ENCODE peak calls at places on chromosomes 6 and 20, in six cellular contexts. One of them, this sample, is unnamed.
A peak's percentile ranks its signal among the peaks of the same experiment; 100 is the strongest.

GRCh38 chr6:110769923-110770322 is 45.3 kb downstream of the CDK19 start:
- DNase-seq in hippocampal formation: no peak
- DNase-seq in PC-3: no peak
- DNase-seq in stimulated activated CD8-positive, alpha-beta memory T cell treated with anti-CD3 and anti-CD28 coated beads, Interleukin-4, amount 100 ng/mL, for 24 hours: no peak
- DNase-seq in NCI-H345: no peak
- DNase-seq in Karpas-422: peak; percentile 42
- DNase-seq in this sample: no peak

GRCh38 chr20:51365670-51366069 is 176.8 kb downstream of the NFATC2 start:
- DNase-seq in hippocampal formation: no peak
- DNase-seq in PC-3: peak; percentile 84
- DNase-seq in stimulated activated CD8-positive, alpha-beta memory T cell treated with anti-CD3 and anti-CD28 coated beads, Interleukin-4, amount 100 ng/mL, for 24 hours: no peak
- DNase-seq in NCI-H345: no peak
- DNase-seq in Karpas-422: no peak
- DNase-seq in this sample: no peak

GRCh38 chr6:27205375-27206278 is 41.9 kb upstream of the PRSS16 start:
- DNase-seq in hippocampal formation: no peak
- DNase-seq in PC-3: no peak
- DNase-seq in stimulated activated CD8-positive, alpha-beta memory T cell treated with anti-CD3 and anti-CD28 coated beads, Interleukin-4, amount 100 ng/mL, for 24 hours: peak; percentile 42
- DNase-seq in NCI-H345: no peak
- DNase-seq in Karpas-422: no peak
- DNase-seq in this sample: no peak

GRCh38 chr6:127300411-127300810 is 33.7 kb downstream of the RNF146 start:
- DNase-seq in hippocampal formation: no peak
- DNase-seq in PC-3: peak; percentile 23
- DNase-seq in stimulated activated CD8-positive, alpha-beta memory T cell treated with anti-CD3 and anti-CD28 coated beads, Interleukin-4, amount 100 ng/mL, for 24 hours: no peak
- DNase-seq in NCI-H345: no peak
- DNase-seq in Karpas-422: no peak
- DNase-seq in this sample: no peak

GRCh38 chr6:71489736-71490135 is 201.1 kb downstream of the OGFRL1 start:
- DNase-seq in hippocampal formation: no peak
- DNase-seq in PC-3: peak; percentile 73
- DNase-seq in stimulated activated CD8-positive, alpha-beta memory T cell treated with anti-CD3 and anti-CD28 coated beads, Interleukin-4, amount 100 ng/mL, for 24 hours: no peak
- DNase-seq in NCI-H345: no peak
- DNase-seq in Karpas-422: no peak
- DNase-seq in this sample: no peak

GRCh38 chr6:106907754-106908153 is 66.8 kb downstream of the CD24 start:
- DNase-seq in hippocampal formation: no peak
- DNase-seq in PC-3: no peak
- DNase-seq in stimulated activated CD8-positive, alpha-beta memory T cell treated with anti-CD3 and anti-CD28 coated beads, Interleukin-4, amount 100 ng/mL, for 24 hours: no peak
- DNase-seq in NCI-H345: no peak
- DNase-seq in Karpas-422: no peak
- DNase-seq in this sample: no peak

GRCh38 chr20:38833857-38834164 is 28.3 kb downstream of the PPP1R16B start:
- DNase-seq in hippocampal formation: no peak
- DNase-seq in PC-3: no peak
- DNase-seq in stimulated activated CD8-positive, alpha-beta memory T cell treated with anti-CD3 and anti-CD28 coated beads, Interleukin-4, amount 100 ng/mL, for 24 hours: no peak
- DNase-seq in NCI-H345: no peak
- DNase-seq in Karpas-422: no peak
- DNase-seq in this sample: no peak

GRCh38 chr6:1916334-1916985 is 306.7 kb downstream of the FOXC1 start:
- DNase-seq in hippocampal formation: peak; percentile 23
- DNase-seq in PC-3: peak; percentile 79
- DNase-seq in stimulated activated CD8-positive, alpha-beta memory T cell treated with anti-CD3 and anti-CD28 coated beads, Interleukin-4, amount 100 ng/mL, for 24 hours: no peak
- DNase-seq in NCI-H345: no peak
- DNase-seq in Karpas-422: no peak
- DNase-seq in this sample: peak; percentile 31

GRCh38 chr6:43828711-43829110 is 58.7 kb downstream of the VEGFA start:
- DNase-seq in hippocampal formation: no peak
- DNase-seq in PC-3: no peak
- DNase-seq in stimulated activated CD8-positive, alpha-beta memory T cell treated with anti-CD3 and anti-CD28 coated beads, Interleukin-4, amount 100 ng/mL, for 24 hours: no peak
- DNase-seq in NCI-H345: no peak
- DNase-seq in Karpas-422: peak; percentile 91
- DNase-seq in this sample: no peak

GRCh38 chr20:20638877-20639276 is 73.6 kb downstream of the RALGAPA2 start:
- DNase-seq in hippocampal formation: no peak
- DNase-seq in PC-3: no peak
- DNase-seq in stimulated activated CD8-positive, alpha-beta memory T cell treated with anti-CD3 and anti-CD28 coated beads, Interleukin-4, amount 100 ng/mL, for 24 hours: no peak
- DNase-seq in NCI-H345: no peak
- DNase-seq in Karpas-422: no peak
- DNase-seq in this sample: no peak

GRCh38 chr20:47187450-47188195 is 168.9 kb downstream of the ZMYND8 start:
- DNase-seq in hippocampal formation: no peak
- DNase-seq in PC-3: no peak
- DNase-seq in stimulated activated CD8-positive, alpha-beta memory T cell treated with anti-CD3 and anti-CD28 coated beads, Interleukin-4, amount 100 ng/mL, for 24 hours: no peak
- DNase-seq in NCI-H345: no peak
- DNase-seq in Karpas-422: no peak
- DNase-seq in this sample: no peak

GRCh38 chr20:7231303-7231702 is 463.8 kb downstream of the BMP2 start:
- DNase-seq in hippocampal formation: no peak
- DNase-seq in PC-3: peak; percentile 14
- DNase-seq in stimulated activated CD8-positive, alpha-beta memory T cell treated with anti-CD3 and anti-CD28 coated beads, Interleukin-4, amount 100 ng/mL, for 24 hours: no peak
- DNase-seq in NCI-H345: no peak
- DNase-seq in Karpas-422: no peak
- DNase-seq in this sample: no peak

GRCh38 chr20:8780926-8781325 is 288.0 kb upstream of the PLCB4 start:
- DNase-seq in hippocampal formation: no peak
- DNase-seq in PC-3: no peak
- DNase-seq in stimulated activated CD8-positive, alpha-beta memory T cell treated with anti-CD3 and anti-CD28 coated beads, Interleukin-4, amount 100 ng/mL, for 24 hours: no peak
- DNase-seq in NCI-H345: no peak
- DNase-seq in Karpas-422: no peak
- DNase-seq in this sample: peak; percentile 53

GRCh38 chr20:63255911-63256704 is 1.8 kb upstream of the NKAIN4 start:
- DNase-seq in hippocampal formation: no peak
- DNase-seq in PC-3: no peak
- DNase-seq in stimulated activated CD8-positive, alpha-beta memory T cell treated with anti-CD3 and anti-CD28 coated beads, Interleukin-4, amount 100 ng/mL, for 24 hours: no peak
- DNase-seq in NCI-H345: no peak
- DNase-seq in Karpas-422: peak; percentile 47
- DNase-seq in this sample: no peak

GRCh38 chr6:36716476-36717093 is 19.0 kb downstream of the RAB44 start:
- DNase-seq in hippocampal formation: no peak
- DNase-seq in PC-3: no peak
- DNase-seq in stimulated activated CD8-positive, alpha-beta memory T cell treated with anti-CD3 and anti-CD28 coated beads, Interleukin-4, amount 100 ng/mL, for 24 hours: no peak
- DNase-seq in NCI-H345: no peak
- DNase-seq in Karpas-422: no peak
- DNase-seq in this sample: no peak

GRCh38 chr6:2718334-2719052 is 32.2 kb downstream of the MYLK4 start:
- DNase-seq in hippocampal formation: no peak
- DNase-seq in PC-3: no peak
- DNase-seq in stimulated activated CD8-positive, alpha-beta memory T cell treated with anti-CD3 and anti-CD28 coated beads, Interleukin-4, amount 100 ng/mL, for 24 hours: no peak
- DNase-seq in NCI-H345: no peak
- DNase-seq in Karpas-422: no peak
- DNase-seq in this sample: no peak

GRCh38 chr6:11845664-11846577 is 67.3 kb upstream of the ADTRP start:
- DNase-seq in hippocampal formation: no peak
- DNase-seq in PC-3: peak; percentile 26
- DNase-seq in stimulated activated CD8-positive, alpha-beta memory T cell treated with anti-CD3 and anti-CD28 coated beads, Interleukin-4, amount 100 ng/mL, for 24 hours: no peak
- DNase-seq in NCI-H345: no peak
- DNase-seq in Karpas-422: no peak
- DNase-seq in this sample: no peak